ENCODE peak calls at places on chromosomes 12 and 14, in eight cellular contexts. One of them, this sample, is unnamed.

GRCh38 chr14:24145219-24145618 is 1.2 kb downstream of the PSME2 start:
- DNase-seq in stimulated activated CD4-positive, alpha-beta T cell treated with anti-CD3 and anti-CD28 coated beads, Interleukin-2, amount 100 ng/mL, for 48 hours: no peak
- DNase-seq in osteocyte: no peak
- DNase-seq in neural crest cell: no peak
- DNase-seq in activated T-helper 1 cell treated with Interleukin-2 at 50 U/mL for 16 hours: no peak
- DNase-seq in LoVo: no peak
- DNase-seq in mucosa of descending colon: no peak
- DNase-seq in GM12865: no peak
- DNase-seq in this sample: no peak

GRCh38 chr14:70894868-70895267 is 12.4 kb upstream of the PCNX1 start:
- DNase-seq in mucosa of descending colon: no peak
- DNase-seq in LoVo: no peak
- DNase-seq in GM12865: peak
- DNase-seq in neural crest cell: no peak
- DNase-seq in activated T-helper 1 cell treated with Interleukin-2 at 50 U/mL for 16 hours: no peak
- DNase-seq in osteocyte: no peak
- DNase-seq in stimulated activated CD4-positive, alpha-beta T cell treated with anti-CD3 and anti-CD28 coated beads, Interleukin-2, amount 100 ng/mL, for 48 hours: no peak
- DNase-seq in this sample: no peak

GRCh38 chr12:68227356-68227755 is 1.7 kb upstream of the IL26 start:
- DNase-seq in mucosa of descending colon: no peak
- DNase-seq in activated T-helper 1 cell treated with Interleukin-2 at 50 U/mL for 16 hours: no peak
- DNase-seq in neural crest cell: no peak
- DNase-seq in osteocyte: no peak
- DNase-seq in LoVo: no peak
- DNase-seq in GM12865: no peak
- DNase-seq in stimulated activated CD4-positive, alpha-beta T cell treated with anti-CD3 and anti-CD28 coated beads, Interleukin-2, amount 100 ng/mL, for 48 hours: no peak
- DNase-seq in this sample: no peak

GRCh38 chr12:95767703-95768102 is 22.9 kb downstream of the NTN4 start:
- DNase-seq in GM12865: no peak
- DNase-seq in activated T-helper 1 cell treated with Interleukin-2 at 50 U/mL for 16 hours: no peak
- DNase-seq in osteocyte: no peak
- DNase-seq in mucosa of descending colon: no peak
- DNase-seq in LoVo: no peak
- DNase-seq in stimulated activated CD4-positive, alpha-beta T cell treated with anti-CD3 and anti-CD28 coated beads, Interleukin-2, amount 100 ng/mL, for 48 hours: no peak
- DNase-seq in neural crest cell: no peak
- DNase-seq in this sample: no peak

GRCh38 chr12:123041811-123042655 is 61.6 kb downstream of the ARL6IP4 start:
- DNase-seq in neural crest cell: no peak
- DNase-seq in stimulated activated CD4-positive, alpha-beta T cell treated with anti-CD3 and anti-CD28 coated beads, Interleukin-2, amount 100 ng/mL, for 48 hours: no peak
- DNase-seq in GM12865: no peak
- DNase-seq in activated T-helper 1 cell treated with Interleukin-2 at 50 U/mL for 16 hours: no peak
- DNase-seq in mucosa of descending colon: peak
- DNase-seq in LoVo: no peak
- DNase-seq in osteocyte: no peak
- DNase-seq in this sample: no peak

GRCh38 chr14:44529026-44529425 is 21.9 kb upstream of the FSCB start:
- DNase-seq in mucosa of descending colon: no peak
- DNase-seq in GM12865: no peak
- DNase-seq in stimulated activated CD4-positive, alpha-beta T cell treated with anti-CD3 and anti-CD28 coated beads, Interleukin-2, amount 100 ng/mL, for 48 hours: no peak
- DNase-seq in osteocyte: no peak
- DNase-seq in neural crest cell: no peak
- DNase-seq in activated T-helper 1 cell treated with Interleukin-2 at 50 U/mL for 16 hours: no peak
- DNase-seq in LoVo: no peak
- DNase-seq in this sample: no peak

GRCh38 chr12:65199604-65200003 is 30.2 kb downstream of the LEMD3 start:
- DNase-seq in osteocyte: no peak
- DNase-seq in LoVo: no peak
- DNase-seq in mucosa of descending colon: no peak
- DNase-seq in stimulated activated CD4-positive, alpha-beta T cell treated with anti-CD3 and anti-CD28 coated beads, Interleukin-2, amount 100 ng/mL, for 48 hours: no peak
- DNase-seq in GM12865: no peak
- DNase-seq in activated T-helper 1 cell treated with Interleukin-2 at 50 U/mL for 16 hours: no peak
- DNase-seq in neural crest cell: no peak
- DNase-seq in this sample: no peak

GRCh38 chr14:77980475-77981321 is 180.8 kb downstream of the ADCK1 start:
- DNase-seq in mucosa of descending colon: peak
- DNase-seq in LoVo: no peak
- DNase-seq in osteocyte: peak
- DNase-seq in stimulated activated CD4-positive, alpha-beta T cell treated with anti-CD3 and anti-CD28 coated beads, Interleukin-2, amount 100 ng/mL, for 48 hours: no peak
- DNase-seq in GM12865: no peak
- DNase-seq in activated T-helper 1 cell treated with Interleukin-2 at 50 U/mL for 16 hours: no peak
- DNase-seq in neural crest cell: peak
- DNase-seq in this sample: no peak

GRCh38 chr14:77195766-77196165 is 14.2 kb downstream of the TMEM63C start:
- DNase-seq in GM12865: no peak
- DNase-seq in LoVo: no peak
- DNase-seq in activated T-helper 1 cell treated with Interleukin-2 at 50 U/mL for 16 hours: no peak
- DNase-seq in mucosa of descending colon: no peak
- DNase-seq in stimulated activated CD4-positive, alpha-beta T cell treated with anti-CD3 and anti-CD28 coated beads, Interleukin-2, amount 100 ng/mL, for 48 hours: no peak
- DNase-seq in osteocyte: no peak
- DNase-seq in neural crest cell: no peak
- DNase-seq in this sample: no peak

GRCh38 chr14:61562321-61563161 is 132.8 kb upstream of the HIF1A start:
- DNase-seq in LoVo: peak
- DNase-seq in activated T-helper 1 cell treated with Interleukin-2 at 50 U/mL for 16 hours: no peak
- DNase-seq in neural crest cell: no peak
- DNase-seq in GM12865: no peak
- DNase-seq in stimulated activated CD4-positive, alpha-beta T cell treated with anti-CD3 and anti-CD28 coated beads, Interleukin-2, amount 100 ng/mL, for 48 hours: no peak
- DNase-seq in osteocyte: no peak
- DNase-seq in mucosa of descending colon: no peak
- DNase-seq in this sample: no peak

GRCh38 chr12:27524839-27525238 is 833 bp downstream of the PPFIBP1 start:
- DNase-seq in GM12865: peak
- DNase-seq in stimulated activated CD4-positive, alpha-beta T cell treated with anti-CD3 and anti-CD28 coated beads, Interleukin-2, amount 100 ng/mL, for 48 hours: no peak
- DNase-seq in activated T-helper 1 cell treated with Interleukin-2 at 50 U/mL for 16 hours: no peak
- DNase-seq in mucosa of descending colon: peak
- DNase-seq in neural crest cell: no peak
- DNase-seq in osteocyte: no peak
- DNase-seq in LoVo: peak
- DNase-seq in this sample: no peak

GRCh38 chr14:74519316-74520074 is 25.9 kb downstream of the ISCA2 start:
- DNase-seq in osteocyte: no peak
- DNase-seq in activated T-helper 1 cell treated with Interleukin-2 at 50 U/mL for 16 hours: no peak
- DNase-seq in stimulated activated CD4-positive, alpha-beta T cell treated with anti-CD3 and anti-CD28 coated beads, Interleukin-2, amount 100 ng/mL, for 48 hours: no peak
- DNase-seq in LoVo: no peak
- DNase-seq in neural crest cell: no peak
- DNase-seq in mucosa of descending colon: peak
- DNase-seq in GM12865: no peak
- DNase-seq in this sample: no peak

GRCh38 chr14:98167253-98167652 is 1104.7 kb downstream of the BCL11B start:
- DNase-seq in mucosa of descending colon: no peak
- DNase-seq in activated T-helper 1 cell treated with Interleukin-2 at 50 U/mL for 16 hours: no peak
- DNase-seq in LoVo: no peak
- DNase-seq in GM12865: no peak
- DNase-seq in stimulated activated CD4-positive, alpha-beta T cell treated with anti-CD3 and anti-CD28 coated beads, Interleukin-2, amount 100 ng/mL, for 48 hours: no peak
- DNase-seq in osteocyte: no peak
- DNase-seq in neural crest cell: no peak
- DNase-seq in this sample: no peak

GRCh38 chr12:4555804-4556203 is 6.2 kb upstream of the DYRK4 start:
- DNase-seq in LoVo: no peak
- DNase-seq in osteocyte: no peak
- DNase-seq in mucosa of descending colon: no peak
- DNase-seq in neural crest cell: no peak
- DNase-seq in GM12865: no peak
- DNase-seq in activated T-helper 1 cell treated with Interleukin-2 at 50 U/mL for 16 hours: no peak
- DNase-seq in stimulated activated CD4-positive, alpha-beta T cell treated with anti-CD3 and anti-CD28 coated beads, Interleukin-2, amount 100 ng/mL, for 48 hours: no peak
- DNase-seq in this sample: no peak

GRCh38 chr14:34993444-34993843 is 10.7 kb downstream of the SRP54 start:
- DNase-seq in stimulated activated CD4-positive, alpha-beta T cell treated with anti-CD3 and anti-CD28 coated beads, Interleukin-2, amount 100 ng/mL, for 48 hours: no peak
- DNase-seq in GM12865: no peak
- DNase-seq in neural crest cell: no peak
- DNase-seq in osteocyte: no peak
- DNase-seq in activated T-helper 1 cell treated with Interleukin-2 at 50 U/mL for 16 hours: no peak
- DNase-seq in LoVo: no peak
- DNase-seq in mucosa of descending colon: no peak
- DNase-seq in this sample: no peak

GRCh38 chr14:73776194-73776537 is 62.0 kb upstream of the PNMA1 start:
- DNase-seq in mucosa of descending colon: no peak
- DNase-seq in neural crest cell: no peak
- DNase-seq in osteocyte: no peak
- DNase-seq in stimulated activated CD4-positive, alpha-beta T cell treated with anti-CD3 and anti-CD28 coated beads, Interleukin-2, amount 100 ng/mL, for 48 hours: no peak
- DNase-seq in LoVo: no peak
- DNase-seq in activated T-helper 1 cell treated with Interleukin-2 at 50 U/mL for 16 hours: no peak
- DNase-seq in GM12865: no peak
- DNase-seq in this sample: no peak

GRCh38 chr14:50542941-50543418 is 10.6 kb upstream of the MAP4K5 start:
- DNase-seq in osteocyte: no peak
- DNase-seq in LoVo: peak
- DNase-seq in neural crest cell: peak
- DNase-seq in activated T-helper 1 cell treated with Interleukin-2 at 50 U/mL for 16 hours: no peak
- DNase-seq in mucosa of descending colon: no peak
- DNase-seq in stimulated activated CD4-positive, alpha-beta T cell treated with anti-CD3 and anti-CD28 coated beads, Interleukin-2, amount 100 ng/mL, for 48 hours: peak
- DNase-seq in GM12865: peak
- DNase-seq in this sample: no peak

GRCh38 chr12:102811125-102811737 is 105.8 kb downstream of the PAH start:
- DNase-seq in stimulated activated CD4-positive, alpha-beta T cell treated with anti-CD3 and anti-CD28 coated beads, Interleukin-2, amount 100 ng/mL, for 48 hours: no peak
- DNase-seq in osteocyte: no peak
- DNase-seq in neural crest cell: peak
- DNase-seq in GM12865: peak
- DNase-seq in mucosa of descending colon: no peak
- DNase-seq in LoVo: peak
- DNase-seq in activated T-helper 1 cell treated with Interleukin-2 at 50 U/mL for 16 hours: no peak
- DNase-seq in this sample: no peak

GRCh38 chr14:87149583-87150354 is 843.2 kb downstream of the GALC start:
- DNase-seq in GM12865: no peak
- DNase-seq in stimulated activated CD4-positive, alpha-beta T cell treated with anti-CD3 and anti-CD28 coated beads, Interleukin-2, amount 100 ng/mL, for 48 hours: no peak
- DNase-seq in activated T-helper 1 cell treated with Interleukin-2 at 50 U/mL for 16 hours: no peak
- DNase-seq in mucosa of descending colon: no peak
- DNase-seq in LoVo: no peak
- DNase-seq in neural crest cell: no peak
- DNase-seq in osteocyte: no peak
- DNase-seq in this sample: no peak

GRCh38 chr14:39322807-39323206 is 89.1 kb downstream of the MIA2 start:
- DNase-seq in GM12865: no peak
- DNase-seq in mucosa of descending colon: no peak
- DNase-seq in stimulated activated CD4-positive, alpha-beta T cell treated with anti-CD3 and anti-CD28 coated beads, Interleukin-2, amount 100 ng/mL, for 48 hours: no peak
- DNase-seq in LoVo: no peak
- DNase-seq in neural crest cell: no peak
- DNase-seq in osteocyte: no peak
- DNase-seq in activated T-helper 1 cell treated with Interleukin-2 at 50 U/mL for 16 hours: no peak
- DNase-seq in this sample: no peak

GRCh38 chr12:51730745-51731144 is 117.8 kb downstream of the FIGNL2 start:
- DNase-seq in activated T-helper 1 cell treated with Interleukin-2 at 50 U/mL for 16 hours: no peak
- DNase-seq in mucosa of descending colon: no peak
- DNase-seq in GM12865: no peak
- DNase-seq in neural crest cell: no peak
- DNase-seq in LoVo: no peak
- DNase-seq in stimulated activated CD4-positive, alpha-beta T cell treated with anti-CD3 and anti-CD28 coated beads, Interleukin-2, amount 100 ng/mL, for 48 hours: no peak
- DNase-seq in osteocyte: no peak
- DNase-seq in this sample: no peak

GRCh38 chr14:90487031-90487430 is 90.2 kb downstream of the CALM1 start:
- DNase-seq in mucosa of descending colon: peak
- DNase-seq in activated T-helper 1 cell treated with Interleukin-2 at 50 U/mL for 16 hours: no peak
- DNase-seq in LoVo: no peak
- DNase-seq in stimulated activated CD4-positive, alpha-beta T cell treated with anti-CD3 and anti-CD28 coated beads, Interleukin-2, amount 100 ng/mL, for 48 hours: no peak
- DNase-seq in osteocyte: peak
- DNase-seq in GM12865: no peak
- DNase-seq in neural crest cell: no peak
- DNase-seq in this sample: no peak

GRCh38 chr14:90727082-90727481 is 89.1 kb downstream of the TTC7B start:
- DNase-seq in GM12865: no peak
- DNase-seq in stimulated activated CD4-positive, alpha-beta T cell treated with anti-CD3 and anti-CD28 coated beads, Interleukin-2, amount 100 ng/mL, for 48 hours: no peak
- DNase-seq in mucosa of descending colon: no peak
- DNase-seq in LoVo: no peak
- DNase-seq in osteocyte: no peak
- DNase-seq in activated T-helper 1 cell treated with Interleukin-2 at 50 U/mL for 16 hours: no peak
- DNase-seq in neural crest cell: no peak
- DNase-seq in this sample: no peak

GRCh38 chr14:64763089-64763782 is 59.0 kb downstream of the PLEKHG3 start:
- DNase-seq in activated T-helper 1 cell treated with Interleukin-2 at 50 U/mL for 16 hours: no peak
- DNase-seq in stimulated activated CD4-positive, alpha-beta T cell treated with anti-CD3 and anti-CD28 coated beads, Interleukin-2, amount 100 ng/mL, for 48 hours: no peak
- DNase-seq in neural crest cell: no peak
- DNase-seq in GM12865: no peak
- DNase-seq in LoVo: no peak
- DNase-seq in mucosa of descending colon: no peak
- DNase-seq in osteocyte: no peak
- DNase-seq in this sample: no peak